ENCODE peak calls at places on chromosomes 6 and 20, in seven cellular contexts. V is choroid plexus epithelial cell, L is Karpas-422, X is psoas muscle, B is lower leg skin, H is prostate gland, S is stomach. A is an unnamed sample.

GRCh38 chr20:36462440-36463211 is 78.7 kb upstream of the MYL9 start:
- DNase-seq in L (no peak), V (no peak), S (peak), B (peak), X (peak), H (peak), A (peak)

GRCh38 chr6:137762168-137763090 is 104.6 kb upstream of the TNFAIP3 start:
- DNase-seq in B (no peak), X (no peak), H (no peak), L (no peak), S (no peak), V (no peak), A (no peak)

GRCh38 chr20:13401596-13401995 is 180.5 kb downstream of the ISM1 start:
- DNase-seq in B (no peak), V (no peak), H (no peak), S (no peak), L (no peak), X (no peak), A (no peak)

GRCh38 chr6:76742919-76743318 is 670.5 kb upstream of the IMPG1 start:
- DNase-seq in B (no peak), H (no peak), L (no peak), S (no peak), X (no peak), V (peak), A (no peak)

GRCh38 chr6:87397656-87398055 is 10.1 kb upstream of the CFAP206 start:
- DNase-seq in H (no peak), V (no peak), X (no peak), L (no peak), B (no peak), S (no peak), A (no peak)

GRCh38 chr6:108665495-108666196 is 104.9 kb downstream of the FOXO3 start:
- DNase-seq in L (no peak), B (no peak), S (no peak), X (no peak), V (no peak), H (no peak), A (no peak)

GRCh38 chr6:1792989-1793388 is 183.3 kb downstream of the FOXC1 start:
- DNase-seq in X (no peak), B (no peak), V (peak), H (no peak), L (peak), S (no peak), A (no peak)

GRCh38 chr20:44080646-44081267 is 106.2 kb downstream of the JPH2 start:
- DNase-seq in X (peak), L (peak), V (peak), S (peak), H (peak), B (peak), A (peak)

GRCh38 chr6:112626468-112627082 is 279.4 kb downstream of the RFPL4B start:
- DNase-seq in L (no peak), X (no peak), H (no peak), V (peak), B (no peak), S (no peak), A (no peak)

GRCh38 chr6:106764353-106764980 is 135.1 kb downstream of the QRSL1 start:
- DNase-seq in X (no peak), S (no peak), B (no peak), V (no peak), L (no peak), H (no peak), A (no peak)

GRCh38 chr6:159042003-159042823 is 2.6 kb downstream of the TAGAP start:
- DNase-seq in V (peak), B (no peak), H (peak), S (peak), X (peak), L (peak), A (peak)

GRCh38 chr20:19073584-19074198 is 138.8 kb upstream of the SLC24A3 start:
- DNase-seq in S (no peak), B (no peak), V (no peak), H (no peak), X (no peak), L (peak), A (no peak)

GRCh38 chr6:26552640-26553189 is 14.5 kb downstream of the HMGN4 start:
- DNase-seq in X (no peak), H (no peak), S (no peak), V (no peak), L (peak), B (no peak), A (no peak)

GRCh38 chr6:44243345-44243744 is 3.6 kb upstream of the HSP90AB1 start:
- DNase-seq in B (no peak), V (no peak), H (no peak), L (no peak), S (no peak), X (no peak), A (no peak)

GRCh38 chr6:39029156-39030011 is 19.2 kb upstream of the GLP1R start:
- DNase-seq in H (no peak), S (no peak), X (no peak), V (peak), L (peak), B (no peak), A (no peak)

GRCh38 chr20:31566658-31567379 is 38.3 kb upstream of the ID1 start:
- DNase-seq in X (no peak), L (no peak), V (no peak), B (no peak), H (no peak), S (peak), A (no peak)

GRCh38 chr20:50724851-50725721 is 6.3 kb upstream of the PARD6B start:
- DNase-seq in H (no peak), X (peak), L (no peak), S (peak), V (peak), B (peak), A (peak)

GRCh38 chr20:50308513-50309279 is 118.1 kb downstream of the CEBPB start:
- DNase-seq in L (no peak), S (peak), X (peak), V (peak), H (peak), B (peak), A (peak)

GRCh38 chr6:154920502-154921200 is 74.5 kb upstream of the TIAM2 start:
- DNase-seq in X (no peak), L (no peak), H (no peak), S (no peak), B (no peak), V (no peak), A (no peak)

GRCh38 chr6:116278853-116279231 is 888 bp downstream of the TSPYL1 start:
- DNase-seq in S (no peak), V (no peak), X (peak), B (peak), L (peak), H (peak), A (no peak)

GRCh38 chr6:157036245-157036681 is 259.1 kb downstream of the ARID1B start:
- DNase-seq in V (peak), X (peak), B (peak), S (peak), H (peak), L (no peak), A (no peak)

GRCh38 chr6:27672113-27672799 is 199.4 kb upstream of the ZNF184 start:
- DNase-seq in B (no peak), L (no peak), S (no peak), X (no peak), H (no peak), V (peak), A (no peak)

GRCh38 chr6:26273673-26274595 is 91.1 kb upstream of the BTN3A2 start:
- DNase-seq in V (peak), B (no peak), H (no peak), S (no peak), X (no peak), L (peak), A (no peak)

GRCh38 chr20:39532205-39532604 is 570.1 kb downstream of the DHX35 start:
- DNase-seq in V (no peak), H (no peak), L (no peak), S (no peak), X (no peak), B (no peak), A (no peak)

GRCh38 chr20:23078351-23078993 is 7.7 kb downstream of the CD93 start:
- DNase-seq in S (no peak), L (no peak), B (no peak), V (peak), H (no peak), X (no peak), A (no peak)

GRCh38 chr6:89887452-89888137 is 6.7 kb upstream of the GJA10 start:
- DNase-seq in X (no peak), B (no peak), L (peak), S (no peak), H (no peak), V (peak), A (no peak)

GRCh38 chr20:35463455-35464300 is 8.3 kb downstream of the CEP250 start:
- DNase-seq in H (peak), X (no peak), V (peak), S (peak), L (peak), B (peak), A (peak)

GRCh38 chr6:43838276-43839036 is 68.4 kb downstream of the VEGFA start:
- DNase-seq in V (peak), X (peak), L (peak), H (no peak), S (peak), B (no peak), A (no peak)

GRCh38 chr6:111159628-111160027 is 72.3 kb downstream of the SLC16A10 start:
- DNase-seq in S (no peak), B (no peak), V (no peak), H (no peak), X (no peak), L (no peak), A (no peak)

GRCh38 chr20:20837574-20838021 is 125.2 kb upstream of the RALGAPA2 start:
- DNase-seq in B (no peak), V (peak), S (peak), H (peak), X (peak), L (peak), A (peak)

GRCh38 chr6:55528624-55529023 is 50.4 kb downstream of the HMGCLL1 start:
- DNase-seq in B (no peak), V (peak), S (no peak), L (peak), H (no peak), X (no peak), A (no peak)

GRCh38 chr6:134249759-134250602 is 67.9 kb downstream of the SGK1 start:
- DNase-seq in V (peak), S (no peak), X (no peak), B (no peak), L (no peak), H (no peak), A (no peak)

GRCh38 chr6:1625352-1625773 is 15.6 kb downstream of the FOXC1 start:
- DNase-seq in X (no peak), B (no peak), H (no peak), V (no peak), L (no peak), S (no peak), A (no peak)

GRCh38 chr6:145963216-145964068 is 716 bp downstream of the SHPRH start:
- DNase-seq in V (peak), S (peak), X (no peak), H (peak), L (peak), B (peak), A (peak)

GRCh38 chr6:137849076-137849708 is 17.9 kb upstream of the TNFAIP3 start:
- DNase-seq in S (no peak), B (no peak), L (no peak), H (no peak), X (no peak), V (peak), A (no peak)

GRCh38 chr6:13873288-13874190 is 51.2 kb upstream of the RNF182 start:
- DNase-seq in L (peak), X (peak), V (peak), B (no peak), S (peak), H (peak), A (peak)

GRCh38 chr6:132020138-132020551 is 69.0 kb upstream of the CCN2 start:
- DNase-seq in B (peak), X (peak), L (no peak), S (no peak), V (peak), H (peak), A (no peak)

GRCh38 chr20:20491110-20491783 is 123.3 kb downstream of the INSM1 start:
- DNase-seq in V (peak), S (no peak), B (no peak), X (no peak), H (no peak), L (no peak), A (no peak)

GRCh38 chr6:15256538-15257222 is 10.8 kb downstream of the JARID2 start:
- DNase-seq in L (no peak), V (no peak), S (no peak), H (no peak), B (no peak), X (no peak), A (no peak)

GRCh38 chr6:10586302-10586701 is 65.2 kb downstream of the GCNT2 start:
- DNase-seq in X (no peak), H (no peak), S (no peak), V (no peak), B (no peak), L (no peak), A (no peak)

GRCh38 chr6:10584607-10585006 is 63.5 kb downstream of the GCNT2 start:
- DNase-seq in B (no peak), L (no peak), V (no peak), S (no peak), H (no peak), X (no peak), A (no peak)

GRCh38 chr6:10583509-10583908 is 62.4 kb downstream of the GCNT2 start:
- DNase-seq in H (no peak), V (no peak), L (no peak), X (no peak), B (no peak), S (no peak), A (no peak)

GRCh38 chr6:10582774-10583508 is 61.8 kb downstream of the GCNT2 start:
- DNase-seq in X (no peak), H (peak), B (no peak), L (no peak), S (peak), V (no peak), A (no peak)

GRCh38 chr6:10585232-10585887 is 64.2 kb downstream of the GCNT2 start:
- DNase-seq in B (no peak), X (no peak), S (peak), V (no peak), L (no peak), H (no peak), A (no peak)
- H3K4me3 ChIP-seq in B (no peak), X (no peak), S (peak), V (no peak), L (no peak), H (no peak), A (peak)

GRCh38 chr6:19312291-19312978 is 524.7 kb upstream of the ID4 start:
- DNase-seq in L (no peak), H (no peak), V (no peak), X (no peak), S (no peak), B (no peak), A (no peak)
- H3K4me3 ChIP-seq in L (no peak), H (no peak), V (no peak), X (no peak), S (no peak), B (no peak), A (no peak)

DNA sequence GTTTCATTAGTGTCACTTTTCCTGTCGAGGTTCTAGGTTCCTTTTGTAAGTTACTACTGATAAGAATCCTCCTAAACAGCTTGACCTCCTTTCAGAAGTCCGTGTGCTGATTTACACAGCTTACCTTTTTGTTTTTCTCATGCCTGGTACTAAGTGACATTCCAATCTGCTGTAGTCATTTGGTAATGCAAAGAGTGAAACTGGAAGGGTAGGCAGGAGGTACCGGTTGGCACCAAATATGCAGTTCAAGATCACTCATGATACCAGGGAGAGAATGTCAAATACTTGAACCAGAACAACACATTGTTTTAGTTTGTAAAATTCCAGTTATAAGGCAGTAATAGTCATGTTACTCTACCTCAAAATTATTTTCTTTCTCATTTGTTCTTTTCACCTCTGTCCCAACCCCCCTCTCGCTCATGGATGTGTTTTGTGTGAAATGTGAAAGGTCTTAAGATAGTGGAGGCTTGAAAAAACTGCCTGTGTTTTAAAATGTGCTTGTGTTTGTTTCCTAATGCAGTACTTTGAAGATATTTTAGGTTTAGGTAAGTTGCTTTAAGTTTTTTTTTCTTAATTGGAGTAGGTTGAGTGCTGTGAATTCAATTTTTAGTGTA is 23.2 kb downstream of the AFDN start:
- DNase-seq in L (no peak), V (peak), X (no peak), S (peak), H (peak), B (no peak), A (no peak)
- H3K4me3 ChIP-seq in L (no peak), V (no peak), X (peak), S (no peak), H (no peak), B (no peak), A (no peak)

GRCh38 chr20:40982415-40983145 is 46.0 kb upstream of the TOP1 start:
- DNase-seq in H (no peak), V (no peak), X (no peak), B (no peak), L (peak), S (no peak), A (no peak)

GRCh38 chr20:40978761-40979160 is 49.9 kb upstream of the TOP1 start:
- DNase-seq in X (no peak), L (no peak), H (no peak), B (no peak), S (no peak), V (no peak), A (no peak)

GRCh38 chr20:40980828-40981310 is 47.8 kb upstream of the TOP1 start:
- DNase-seq in H (no peak), L (no peak), X (no peak), S (no peak), B (no peak), V (no peak), A (no peak)

GRCh38 chr20:40979247-40979646 is 49.4 kb upstream of the TOP1 start:
- DNase-seq in L (no peak), S (no peak), H (no peak), B (no peak), V (no peak), X (no peak), A (no peak)

GRCh38 chr20:40980106-40980827 is 48.4 kb upstream of the TOP1 start:
- DNase-seq in S (no peak), L (peak), V (peak), H (no peak), X (no peak), B (no peak), A (no peak)
- H3K4me3 ChIP-seq in S (no peak), L (no peak), V (no peak), H (no peak), X (no peak), B (no peak), A (no peak)

GRCh38 chr6:21357262-21357661 is 236.3 kb upstream of the SOX4 start:
- DNase-seq in V (no peak), B (no peak), L (no peak), X (no peak), S (no peak), H (no peak), A (no peak)
- H3K4me3 ChIP-seq in V (no peak), B (no peak), L (no peak), X (no peak), S (no peak), H (no peak), A (no peak)

GRCh38 chr20:62650551-62651284 is 8.4 kb downstream of the SLCO4A1 start:
- DNase-seq in V (no peak), S (no peak), B (no peak), L (no peak), X (no peak), H (no peak), A (no peak)
- H3K4me3 ChIP-seq in V (no peak), S (no peak), B (no peak), L (no peak), X (no peak), H (no peak), A (no peak)

GRCh38 chr6:36204068-36204753 is 7.7 kb downstream of the BRPF3 start:
- DNase-seq in L (no peak), H (no peak), B (no peak), S (no peak), V (no peak), X (no peak), A (no peak)

GRCh38 chr6:36201612-36202011 is 5.1 kb downstream of the BRPF3 start:
- DNase-seq in L (no peak), X (no peak), V (no peak), H (no peak), B (no peak), S (no peak), A (no peak)

GRCh38 chr6:36200998-36201596 is 4.6 kb downstream of the BRPF3 start:
- DNase-seq in X (no peak), S (no peak), L (no peak), V (no peak), H (no peak), B (no peak), A (no peak)

GRCh38 chr6:36200154-36200891 is 3.8 kb downstream of the BRPF3 start:
- DNase-seq in L (no peak), X (no peak), B (no peak), S (no peak), H (no peak), V (no peak), A (peak)

DNA sequence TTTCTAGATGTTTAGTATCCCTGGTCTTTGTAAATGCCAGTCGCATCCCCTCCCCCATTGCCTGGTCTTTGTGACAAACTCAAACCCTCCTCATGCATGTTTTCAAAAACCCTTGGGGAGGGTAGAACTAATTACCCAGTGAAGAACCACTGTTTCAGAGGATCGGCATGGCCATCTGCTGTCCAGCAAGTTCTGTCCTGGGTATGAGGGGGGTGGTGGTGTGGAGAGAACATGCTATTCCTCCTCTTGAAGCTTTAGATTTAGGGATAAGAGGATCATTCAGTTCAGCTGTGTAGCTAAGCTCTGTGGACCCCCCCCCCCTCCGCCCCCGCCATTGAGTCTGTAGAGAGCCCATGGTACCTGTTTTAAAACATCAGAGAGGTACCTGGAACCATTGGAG is 5.6 kb downstream of the BRPF3 start:
- DNase-seq in B (no peak), V (no peak), H (no peak), S (no peak), X (no peak), L (no peak), A (no peak)
- H3K4me3 ChIP-seq in B (no peak), V (no peak), H (no peak), S (no peak), X (no peak), L (no peak), A (no peak)